ENCODE peak calls at places on chromosome 18, in eight cellular contexts. S is H1, Z is transverse colon, H is HCT116, T is H54, Q is IMR-90, O is stomach, E is ovary. W is an unnamed sample.

GRCh38 chr18:74303936-74304335 is 11.7 kb upstream of the C18orf63 start:
- DNase-seq in S (no peak), Z (no peak), H (no peak), T (no peak), Q (peak; percentile 25), O (no peak), E (no peak), W (no peak)

GRCh38 chr18:44589709-44590108 is 91.0 kb upstream of the SETBP1 start:
- DNase-seq in S (no peak), Z (no peak), H (no peak), T (no peak), Q (peak; percentile 74), O (no peak), E (no peak), W (no peak)

GRCh38 chr18:7393080-7393479 is 162.2 kb downstream of the LRRC30 start:
- DNase-seq in S (no peak), Z (no peak), H (no peak), T (no peak), Q (no peak), O (no peak), E (no peak), W (no peak)

GRCh38 chr18:75530548-75531211 is 103.2 kb upstream of the SMIM21 start:
- DNase-seq in S (no peak), Z (no peak), H (no peak), T (no peak), Q (peak; percentile 22), O (no peak), E (no peak), W (no peak)

GRCh38 chr18:63319383-63320040 is at the start of gene BCL2:
- DNase-seq in S (peak; percentile 62), Z (peak; percentile 45), H (no peak), T (peak; percentile 40), Q (peak; percentile 24), O (no peak), E (no peak), W (peak; percentile 27)

GRCh38 chr18:68397241-68398035 is 317.5 kb downstream of the TMX3 start:
- DNase-seq in S (no peak), Z (no peak), H (no peak), T (no peak), Q (peak; percentile 17), O (no peak), E (no peak), W (no peak)

GRCh38 chr18:23143059-23143831 is 8.0 kb downstream of the CABLES1 start:
- DNase-seq in S (no peak), Z (peak; percentile 64), H (peak; percentile 54), T (no peak), Q (no peak), O (no peak), E (no peak), W (peak; percentile 87)

GRCh38 chr18:48161911-48162698 is 231.6 kb upstream of the SMAD2 start:
- DNase-seq in S (no peak), Z (no peak), H (no peak), T (peak; percentile 59), Q (no peak), O (peak; percentile 89), E (no peak), W (no peak)

GRCh38 chr18:71951021-71951420 is 593.1 kb downstream of the CBLN2 start:
- DNase-seq in S (no peak), Z (no peak), H (no peak), T (no peak), Q (no peak), O (no peak), E (no peak), W (no peak)

GRCh38 chr18:58496937-58497336 is 132.0 kb downstream of the ALPK2 start:
- DNase-seq in S (peak; percentile 66), Z (no peak), H (peak; percentile 10), T (no peak), Q (no peak), O (no peak), E (no peak), W (no peak)

GRCh38 chr18:59674534-59674933 is 22.7 kb downstream of the CCBE1 start:
- DNase-seq in S (no peak), Z (no peak), H (no peak), T (no peak), Q (no peak), O (no peak), E (no peak), W (no peak)

GRCh38 chr18:57898506-57899124 is 95.5 kb upstream of the ATP8B1 start:
- DNase-seq in S (no peak), Z (no peak), H (no peak), T (peak; percentile 6), Q (peak; percentile 94), O (no peak), E (no peak), W (no peak)

GRCh38 chr18:76978616-76979015 is 154.0 kb downstream of the MBP start:
- DNase-seq in S (peak; percentile 30), Z (peak; percentile 71), H (no peak), T (no peak), Q (no peak), O (no peak), E (no peak), W (no peak)

GRCh38 chr18:3153107-3153704 is 66.6 kb downstream of the MYOM1 start:
- DNase-seq in S (no peak), Z (no peak), H (no peak), T (no peak), Q (no peak), O (no peak), E (no peak), W (no peak)
- TF ChIP-seq POLR2A in S (no peak), Z (no peak), H (no peak), T (no peak), Q (no peak), O (no peak), E (no peak), W (no peak)

GRCh38 chr18:31942999-31943894 is at the start of gene TRAPPC8:
- DNase-seq in S (peak; percentile 94), Z (peak; percentile 99), H (peak; percentile 96), T (peak; percentile 79), Q (peak; percentile 98), O (peak; percentile 99), E (peak; percentile 96), W (peak; percentile 97)
- TF ChIP-seq POLR2A in S (peak; percentile 92), Z (peak; percentile 61), H (peak; percentile 73), T (peak; percentile 86), Q (peak; percentile 89), O (no peak), E (no peak), W (peak; percentile 12)

DNA sequence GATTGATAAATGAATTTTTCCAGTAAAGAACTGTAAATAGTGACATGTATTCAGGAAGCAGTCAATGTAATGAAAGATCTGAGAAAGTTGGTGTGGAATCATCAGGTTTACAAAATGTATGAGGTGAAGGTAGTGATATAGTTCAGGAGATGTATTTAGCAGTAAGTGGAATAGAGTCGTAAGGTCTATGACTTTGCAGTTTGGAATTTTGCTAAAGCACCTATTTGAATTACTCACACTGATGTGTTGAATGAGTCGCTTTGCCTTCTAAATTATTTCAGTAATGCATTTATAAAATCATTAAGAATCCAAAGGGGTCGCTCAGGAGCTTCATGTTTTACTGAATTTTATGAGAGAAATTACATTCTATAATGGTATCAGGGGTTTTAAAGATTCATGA is 713.7 kb downstream of the DSC3 start:
- DNase-seq in S (no peak), Z (no peak), H (peak; percentile 6), T (no peak), Q (no peak), O (no peak), E (no peak), W (no peak)
- TF ChIP-seq POLR2A in S (no peak), Z (no peak), H (no peak), T (no peak), Q (no peak), O (no peak), E (no peak), W (no peak)

GRCh38 chr18:50044402-50044801 is 150.5 kb downstream of the MYO5B start:
- DNase-seq in S (no peak), Z (no peak), H (no peak), T (no peak), Q (no peak), O (no peak), E (no peak), W (no peak)
- TF ChIP-seq POLR2A in S (no peak), Z (no peak), H (no peak), T (no peak), Q (no peak), O (no peak), E (no peak), W (no peak)

GRCh38 chr18:21703241-21703820 is 1.2 kb downstream of the ABHD3 start:
- DNase-seq in S (no peak), Z (peak; percentile 71), H (no peak), T (no peak), Q (peak; percentile 51), O (peak; percentile 34), E (no peak), W (no peak)
- TF ChIP-seq POLR2A in S (no peak), Z (no peak), H (no peak), T (no peak), Q (no peak), O (no peak), E (no peak), W (no peak)

DNA sequence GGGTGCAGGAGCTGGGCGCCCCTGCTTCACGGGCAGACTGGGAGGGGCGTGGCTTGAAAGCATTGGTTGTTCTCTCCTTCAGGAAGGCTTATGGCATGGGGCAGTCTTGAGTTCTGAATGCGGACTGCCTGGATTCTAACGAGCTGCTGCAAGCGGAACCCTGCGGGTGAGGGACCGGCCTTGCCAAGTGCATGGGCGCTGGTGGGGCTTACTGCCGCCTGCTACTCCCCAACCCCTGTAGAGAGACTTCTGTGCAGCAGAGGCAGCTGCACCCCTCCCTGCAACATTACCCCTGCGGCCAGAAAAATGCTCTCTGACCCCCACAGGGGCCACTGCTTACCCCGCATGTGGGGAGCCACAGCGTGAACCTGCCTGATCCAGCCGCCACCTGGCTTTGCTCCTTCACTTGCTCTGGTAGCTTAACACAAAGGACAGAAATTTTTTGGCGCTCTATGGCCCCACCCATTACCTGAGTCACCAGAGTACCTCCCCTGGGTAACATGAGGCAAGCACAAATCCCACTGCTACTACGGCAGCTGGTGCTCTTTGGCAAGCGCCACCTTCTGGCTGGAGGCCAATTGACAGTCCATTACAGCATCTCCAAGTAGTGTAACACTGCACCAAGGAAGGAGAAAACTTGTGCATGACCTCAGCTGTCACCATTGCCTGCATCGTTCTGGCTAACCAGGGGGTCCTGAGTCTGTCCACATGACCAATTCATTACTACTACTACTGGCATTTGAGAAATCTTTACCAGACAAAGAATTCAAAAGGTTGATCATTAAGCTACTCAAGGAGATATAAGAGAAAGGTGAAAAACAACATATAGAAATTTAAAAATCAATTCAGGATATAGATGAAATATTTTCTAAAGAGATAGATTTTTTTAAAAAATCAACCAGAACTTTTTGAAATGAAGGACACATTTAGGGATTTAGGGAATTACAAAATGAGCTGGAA is 35.4 kb downstream of the MYL12B start:
- DNase-seq in S (peak; percentile 96), Z (peak; percentile 93), H (peak; percentile 94), T (no peak), Q (peak; percentile 86), O (peak; percentile 94), E (peak; percentile 71), W (peak; percentile 61)
- TF ChIP-seq POLR2A in S (peak; percentile 99), Z (no peak), H (peak; percentile 95), T (no peak), Q (no peak), O (no peak), E (no peak), W (no peak)